ENCODE peak calls at places on chromosomes 6 and 20, in eight cellular contexts. S is NB4, O is GM12878, B is lower leg skin, L is K562, R is H54, G is stomach, A is adrenal gland. V is an unnamed sample.

GRCh38 chr20:45779011-45779915 is 12.4 kb downstream of the WFDC3 start:
- DNase-seq in S (no peak), O (no peak), B (peak), L (peak), R (peak), G (peak), A (peak), V (peak)

GRCh38 chr6:24798740-24799540 is at the start of gene ARMH2:
- DNase-seq in S (no peak), O (no peak), B (no peak), L (no peak), R (no peak), G (no peak), A (no peak), V (no peak)

GRCh38 chr6:18166314-18167007 is 11.2 kb downstream of the KDM1B start:
- DNase-seq in S (peak), O (no peak), B (no peak), L (no peak), R (no peak), G (no peak), A (no peak), V (no peak)

GRCh38 chr6:128336436-128337095 is 183.8 kb downstream of the PTPRK start:
- DNase-seq in S (no peak), O (no peak), B (no peak), L (no peak), R (no peak), G (no peak), A (no peak), V (no peak)

GRCh38 chr6:137277971-137278602 is 58.9 kb upstream of the IFNGR1 start:
- DNase-seq in S (no peak), O (no peak), B (no peak), L (no peak), R (no peak), G (no peak), A (no peak), V (no peak)

GRCh38 chr20:59000326-59000725 is 6.7 kb downstream of the CTSZ start:
- DNase-seq in S (no peak), O (no peak), B (no peak), L (no peak), R (no peak), G (no peak), A (no peak), V (no peak)

GRCh38 chr20:1841554-1842140 is 53.6 kb upstream of the SIRPA start:
- DNase-seq in S (peak), O (no peak), B (peak), L (no peak), R (no peak), G (no peak), A (peak), V (no peak)

GRCh38 chr6:26286168-26286854 is 78.7 kb upstream of the BTN3A2 start:
- DNase-seq in S (peak), O (no peak), B (peak), L (peak), R (no peak), G (peak), A (peak), V (peak)

GRCh38 chr20:15676815-15677214 is 896.4 kb downstream of the KIF16B start:
- DNase-seq in S (no peak), O (no peak), B (no peak), L (no peak), R (no peak), G (no peak), A (no peak), V (no peak)

GRCh38 chr6:112149719-112150263 is 62.4 kb downstream of the FAM229B start:
- DNase-seq in S (no peak), O (no peak), B (no peak), L (no peak), R (no peak), G (no peak), A (no peak), V (no peak)

GRCh38 chr6:146470091-146470770 is 73.4 kb upstream of the RAB32 start:
- DNase-seq in S (peak), O (no peak), B (no peak), L (no peak), R (no peak), G (no peak), A (no peak), V (no peak)

GRCh38 chr6:45454008-45454911 is 76.5 kb upstream of the SUPT3H start:
- DNase-seq in S (peak), O (no peak), B (no peak), L (no peak), R (peak), G (no peak), A (no peak), V (no peak)

GRCh38 chr6:169838291-169839028 is 87.0 kb downstream of the ERMARD start:
- DNase-seq in S (peak), O (no peak), B (no peak), L (no peak), R (no peak), G (peak), A (no peak), V (no peak)

GRCh38 chr6:150651808-150652473 is 52.3 kb downstream of the PLEKHG1 start:
- DNase-seq in S (no peak), O (no peak), B (no peak), L (no peak), R (no peak), G (no peak), A (no peak), V (no peak)

GRCh38 chr6:44705611-44706010 is 318.1 kb downstream of the CDC5L start:
- DNase-seq in S (no peak), O (no peak), B (no peak), L (no peak), R (no peak), G (no peak), A (no peak), V (no peak)

GRCh38 chr20:17627101-17627950 is 54.7 kb downstream of the RRBP1 start:
- DNase-seq in S (peak), O (no peak), B (no peak), L (no peak), R (no peak), G (no peak), A (no peak), V (no peak)

GRCh38 chr6:148971027-148971927 is 224.4 kb downstream of the UST start:
- DNase-seq in S (no peak), O (no peak), B (no peak), L (no peak), R (peak), G (no peak), A (no peak), V (no peak)

GRCh38 chr6:166201878-166202277 is 34.2 kb upstream of the TBXT start:
- DNase-seq in S (no peak), O (no peak), B (no peak), L (no peak), R (no peak), G (no peak), A (no peak), V (no peak)

GRCh38 chr6:42010185-42010872 is 40.0 kb upstream of the TAF8 start:
- DNase-seq in S (peak), O (no peak), B (no peak), L (peak), R (no peak), G (peak), A (no peak), V (peak)

GRCh38 chr20:41848180-41848579 is 230.0 kb upstream of the CHD6 start:
- DNase-seq in S (peak), O (no peak), B (no peak), L (peak), R (no peak), G (no peak), A (no peak), V (peak)

GRCh38 chr6:117615981-117616961 is 14.0 kb upstream of the GOPC start:
- DNase-seq in S (no peak), O (no peak), B (no peak), L (no peak), R (peak), G (no peak), A (no peak), V (no peak)

GRCh38 chr6:3162067-3162497 is 4.7 kb upstream of the TUBB2A start:
- DNase-seq in S (peak), O (no peak), B (no peak), L (peak), R (no peak), G (no peak), A (no peak), V (peak)

GRCh38 chr6:3159805-3160781 is 2.7 kb upstream of the TUBB2A start:
- DNase-seq in S (peak), O (no peak), B (peak), L (peak), R (no peak), G (peak), A (peak), V (peak)

GRCh38 chr6:3164388-3164787 is 7.0 kb upstream of the TUBB2A start:
- DNase-seq in S (peak), O (no peak), B (no peak), L (no peak), R (no peak), G (no peak), A (no peak), V (peak)

GRCh38 chr6:3163248-3163594 is 5.9 kb upstream of the TUBB2A start:
- DNase-seq in S (no peak), O (no peak), B (peak), L (no peak), R (no peak), G (no peak), A (no peak), V (no peak)

GRCh38 chr6:3162565-3163247 is 5.4 kb upstream of the TUBB2A start:
- DNase-seq in S (peak), O (no peak), B (peak), L (peak), R (peak), G (peak), A (peak), V (peak)
- TF ChIP-seq POLR2A in S (peak), O (no peak), B (no peak), L (peak), R (peak), G (no peak), A (peak), V (peak)

DNA sequence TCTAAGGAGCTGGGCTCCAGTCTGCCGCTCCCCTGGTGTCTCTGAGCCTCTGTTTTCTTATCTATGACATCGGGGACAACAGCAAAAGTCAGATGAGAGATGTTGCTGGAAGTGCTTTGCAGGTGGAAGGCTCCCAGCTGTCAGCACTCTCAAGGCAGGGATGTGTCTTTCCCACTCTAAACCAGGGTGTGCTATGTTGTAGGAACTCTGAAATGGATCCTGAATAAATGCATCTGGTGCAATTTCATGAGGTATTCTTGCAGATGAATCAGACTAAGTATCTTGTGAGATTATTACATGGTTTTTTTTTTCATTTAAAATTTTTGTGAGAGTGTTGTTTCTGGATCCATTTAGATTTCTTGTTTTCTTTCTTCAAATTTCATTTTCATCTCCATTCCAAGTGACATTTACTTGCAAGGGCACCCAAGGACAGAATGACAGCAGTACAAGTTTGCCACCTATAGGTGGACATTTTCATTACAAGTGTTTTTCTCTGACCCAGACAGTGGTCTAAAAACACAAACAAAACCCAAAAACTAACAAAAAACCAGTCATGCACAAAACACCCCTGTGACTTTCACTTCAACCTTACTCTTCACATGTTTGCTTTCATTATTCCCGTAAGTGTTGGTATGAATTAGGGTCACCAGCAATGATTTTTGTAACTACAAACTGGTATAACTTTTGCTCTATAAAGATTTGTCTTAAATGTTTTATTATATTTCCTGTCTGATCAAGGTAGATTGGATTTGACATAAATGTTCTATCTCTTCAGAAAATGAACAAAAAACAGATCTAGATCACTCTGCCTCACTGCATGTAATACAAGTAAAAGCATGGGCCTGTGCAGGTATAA is 14.7 kb upstream of the SIM1 start:
- DNase-seq in S (peak), O (peak), B (no peak), L (peak), R (no peak), G (no peak), A (no peak), V (peak)
- TF ChIP-seq POLR2A in S (no peak), O (no peak), B (no peak), L (no peak), R (no peak), G (no peak), A (no peak), V (no peak)

DNA sequence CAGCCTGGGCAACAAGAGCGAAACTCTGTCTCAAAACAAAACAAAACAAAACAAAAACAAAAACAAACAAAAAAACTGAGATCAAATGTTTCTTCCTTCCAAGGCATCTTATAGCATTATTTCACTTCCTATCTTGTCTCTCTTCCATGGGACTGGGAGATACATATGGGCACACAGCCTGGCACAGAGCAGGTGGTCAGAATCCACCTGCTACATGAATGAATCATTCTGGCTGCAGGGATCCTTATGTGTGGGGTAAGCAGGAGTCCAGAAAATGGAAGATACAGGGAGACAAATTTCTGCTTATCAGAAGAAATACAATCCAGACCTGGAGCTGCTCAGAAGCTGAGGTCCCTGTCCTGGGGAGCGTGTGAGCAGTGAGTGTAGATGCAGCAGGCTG is 18.2 kb upstream of the CCM2L start:
- DNase-seq in S (no peak), O (no peak), B (no peak), L (no peak), R (no peak), G (no peak), A (no peak), V (no peak)
- TF ChIP-seq POLR2A in S (no peak), O (no peak), B (no peak), L (no peak), R (no peak), G (no peak), A (no peak), V (no peak)

GRCh38 chr6:39599341-39599740 is 125.9 kb downstream of the KIF6 start:
- DNase-seq in S (no peak), O (no peak), B (no peak), L (no peak), R (no peak), G (no peak), A (no peak), V (no peak)
- TF ChIP-seq POLR2A in S (no peak), O (no peak), B (no peak), L (no peak), R (no peak), G (no peak), A (no peak), V (no peak)

GRCh38 chr6:122399055-122399347 is 451 bp upstream of the HSF2 start:
- DNase-seq in S (no peak), O (no peak), B (no peak), L (no peak), R (no peak), G (no peak), A (no peak), V (no peak)
- TF ChIP-seq POLR2A in S (no peak), O (no peak), B (no peak), L (no peak), R (no peak), G (no peak), A (no peak), V (peak)

GRCh38 chr6:34247481-34248197 is 1.2 kb downstream of the SMIM29 start:
- DNase-seq in S (no peak), O (no peak), B (no peak), L (peak), R (peak), G (no peak), A (no peak), V (peak)

GRCh38 chr6:34246563-34247391 is 2.0 kb downstream of the SMIM29 start:
- DNase-seq in S (peak), O (no peak), B (no peak), L (peak), R (peak), G (no peak), A (no peak), V (peak)

GRCh38 chr6:34248198-34248726 is 544 bp downstream of the SMIM29 start:
- DNase-seq in S (peak), O (no peak), B (no peak), L (peak), R (peak), G (peak), A (peak), V (peak)

GRCh38 chr6:34249469-34250370 is 914 bp upstream of the SMIM29 start:
- DNase-seq in S (no peak), O (no peak), B (no peak), L (no peak), R (no peak), G (no peak), A (no peak), V (no peak)

DNA sequence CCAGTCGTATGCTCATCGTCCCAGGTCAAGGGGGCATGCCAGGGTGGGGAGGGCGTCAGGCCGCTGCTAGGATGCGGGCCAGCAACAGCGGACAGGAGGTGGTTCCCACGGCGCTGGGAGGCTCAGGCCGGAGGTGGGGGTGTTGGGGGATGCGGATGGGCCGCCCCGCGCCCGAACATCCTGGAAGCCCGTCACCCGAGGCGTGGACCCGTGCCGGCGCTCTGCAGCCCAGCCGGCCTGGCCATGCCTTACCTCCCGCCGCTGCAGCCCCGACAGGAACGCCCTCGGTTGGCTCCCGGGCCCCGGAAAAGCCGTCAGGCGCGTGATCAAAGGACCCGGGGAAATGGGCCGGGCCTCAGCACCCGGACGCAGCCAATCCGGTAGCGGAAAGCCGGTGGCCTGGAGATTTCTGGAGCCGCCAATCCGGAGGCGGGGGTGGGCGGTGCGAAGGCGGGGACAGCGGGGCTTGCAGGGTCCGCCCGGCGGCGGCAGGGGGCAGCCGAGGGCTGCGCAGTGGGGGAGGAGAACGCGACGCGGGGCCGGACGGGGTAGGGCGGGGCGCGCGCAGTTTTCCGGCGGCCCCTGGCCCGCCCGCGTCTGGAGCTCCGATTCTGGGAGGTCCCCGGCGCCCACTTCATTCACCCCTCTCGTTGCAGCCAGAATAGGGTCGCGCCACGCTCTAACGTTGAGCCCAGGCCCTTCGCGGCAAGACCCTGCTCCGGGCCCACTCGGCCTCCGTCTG is at the start of gene SMIM29:
- DNase-seq in S (peak), O (peak), B (peak), L (peak), R (peak), G (peak), A (peak), V (peak)
- TF ChIP-seq POLR2A in S (peak), O (peak), B (peak), L (peak), R (peak), G (no peak), A (peak), V (peak)

DNA sequence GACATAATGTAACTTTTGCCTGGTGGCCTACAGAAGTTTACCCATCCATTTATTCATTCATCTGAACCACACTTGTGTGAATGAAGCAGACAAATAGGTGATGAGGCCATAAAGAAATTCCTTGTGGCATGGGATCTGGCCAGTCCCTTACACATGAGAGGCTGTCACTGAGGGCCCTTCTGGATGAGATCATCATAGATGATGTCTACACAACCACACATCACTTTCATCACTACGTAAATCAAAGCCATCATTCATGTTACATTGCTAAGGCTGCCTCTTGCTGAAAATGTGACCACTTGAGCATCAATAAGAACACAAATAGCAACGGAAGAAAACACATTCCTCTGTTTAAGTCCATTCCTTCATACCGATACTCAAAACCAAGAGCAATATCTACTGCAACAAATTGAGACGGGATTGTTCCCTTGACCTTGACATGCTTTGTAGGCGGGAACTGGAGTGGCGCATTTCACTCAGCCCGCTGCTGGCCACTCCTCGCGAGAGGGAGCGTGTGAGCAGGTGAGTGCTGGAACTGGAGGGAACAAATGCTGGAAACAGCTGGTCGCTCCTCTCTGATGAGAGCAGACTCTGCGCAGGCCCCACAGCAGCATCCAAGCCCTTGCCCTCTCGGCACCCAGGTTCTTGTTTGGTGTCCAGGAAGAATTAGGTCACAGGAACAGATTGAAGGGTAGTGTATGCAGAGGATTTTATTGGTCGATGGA is 49.3 kb downstream of the FAM50B start:
- DNase-seq in S (no peak), O (no peak), B (no peak), L (no peak), R (no peak), G (no peak), A (no peak), V (no peak)
- TF ChIP-seq POLR2A in S (no peak), O (no peak), B (no peak), L (no peak), R (no peak), G (no peak), A (no peak), V (no peak)

GRCh38 chr6:53065266-53066058 is at the start of gene FBXO9:
- DNase-seq in S (peak), O (no peak), B (peak), L (peak), R (peak), G (peak), A (peak), V (peak)
- TF ChIP-seq POLR2A in S (peak), O (peak), B (peak), L (peak), R (peak), G (no peak), A (no peak), V (peak)

GRCh38 chr20:31846793-31847138 is 1.4 kb upstream of the FOXS1 start:
- DNase-seq in S (no peak), O (no peak), B (no peak), L (no peak), R (no peak), G (no peak), A (no peak), V (no peak)

GRCh38 chr20:31843881-31844280 is 1.5 kb downstream of the FOXS1 start:
- DNase-seq in S (no peak), O (no peak), B (no peak), L (no peak), R (no peak), G (no peak), A (no peak), V (no peak)

GRCh38 chr20:31844737-31845299 is 586 bp downstream of the FOXS1 start:
- DNase-seq in S (no peak), O (no peak), B (no peak), L (no peak), R (no peak), G (no peak), A (no peak), V (no peak)

GRCh38 chr20:31843288-31843687 is 2.1 kb downstream of the FOXS1 start:
- DNase-seq in S (no peak), O (no peak), B (no peak), L (no peak), R (no peak), G (no peak), A (no peak), V (no peak)

GRCh38 chr20:31845300-31845863 is at the start of gene FOXS1:
- DNase-seq in S (no peak), O (no peak), B (no peak), L (no peak), R (no peak), G (no peak), A (no peak), V (no peak)
- TF ChIP-seq POLR2A in S (no peak), O (no peak), B (no peak), L (no peak), R (no peak), G (no peak), A (no peak), V (no peak)